ENCODE peak calls at places on chromosomes 11 and 22, in eight cellular contexts. Z, S, Q, E, T, M, G and C are unnamed samples.

GRCh38 chr22:23743303-23743705 is 7.6 kb downstream of the ZNF70 start:
- DNase-seq in Z (no peak), S (no peak), Q (no peak), E (peak), T (no peak), M (no peak), G (no peak), C (no peak)

GRCh38 chr11:102864724-102865123 is 10.1 kb downstream of the MMP12 start:
- DNase-seq in Z (no peak), S (no peak), Q (no peak), E (no peak), T (no peak), M (no peak), G (no peak), C (no peak)

GRCh38 chr22:20904008-20904979 is 12.9 kb upstream of the CRKL start:
- DNase-seq in Z (peak), S (peak), Q (no peak), E (no peak), T (no peak), M (no peak), G (no peak), C (peak)

GRCh38 chr22:21725956-21726649 is 9.5 kb downstream of the YPEL1 start:
- DNase-seq in Z (no peak), S (no peak), Q (no peak), E (no peak), T (no peak), M (no peak), G (peak), C (no peak)

GRCh38 chr22:45425531-45426265 is 12.2 kb downstream of the RIBC2 start:
- DNase-seq in Z (no peak), S (no peak), Q (no peak), E (no peak), T (no peak), M (no peak), G (no peak), C (no peak)

GRCh38 chr22:17120281-17120680 is 879 bp downstream of the TMEM121B start:
- DNase-seq in Z (peak), S (peak), Q (peak), E (no peak), T (no peak), M (peak), G (peak), C (no peak)

GRCh38 chr22:20509344-20510047 is 2.1 kb downstream of the MED15 start:
- DNase-seq in Z (peak), S (peak), Q (peak), E (no peak), T (peak), M (peak), G (peak), C (peak)

GRCh38 chr11:121563900-121564822 is 111.4 kb upstream of the SORL1-AS1 start:
- DNase-seq in Z (no peak), S (peak), Q (no peak), E (peak), T (no peak), M (no peak), G (no peak), C (no peak)

GRCh38 chr11:77823775-77824174 is 2.8 kb downstream of the AAMDC start:
- DNase-seq in Z (peak), S (peak), Q (no peak), E (no peak), T (no peak), M (no peak), G (no peak), C (no peak)

GRCh38 chr11:64276653-64277431 is 7.6 kb downstream of the BAD start:
- DNase-seq in Z (peak), S (peak), Q (no peak), E (no peak), T (peak), M (no peak), G (no peak), C (no peak)

GRCh38 chr22:36249160-36249559 is 3.8 kb upstream of the APOL1 start:
- DNase-seq in Z (no peak), S (no peak), Q (no peak), E (no peak), T (no peak), M (no peak), G (no peak), C (no peak)

GRCh38 chr11:126809514-126810289 is 190.9 kb downstream of the KIRREL3 start:
- DNase-seq in Z (no peak), S (no peak), Q (no peak), E (no peak), T (no peak), M (no peak), G (no peak), C (no peak)

GRCh38 chr11:69878144-69878883 is 59.1 kb upstream of the FGF3 start:
- DNase-seq in Z (no peak), S (no peak), Q (no peak), E (no peak), T (no peak), M (no peak), G (peak), C (no peak)

GRCh38 chr22:35043251-35043931 is 22.6 kb upstream of the ISX start:
- DNase-seq in Z (no peak), S (no peak), Q (peak), E (no peak), T (no peak), M (peak), G (peak), C (no peak)

GRCh38 chr11:60777572-60777971 is 7.6 kb upstream of the MS4A10 start:
- DNase-seq in Z (peak), S (peak), Q (no peak), E (no peak), T (no peak), M (no peak), G (no peak), C (no peak)

GRCh38 chr11:35141538-35141937 is 2.6 kb downstream of the CD44 start:
- DNase-seq in Z (no peak), S (no peak), Q (no peak), E (no peak), T (peak), M (peak), G (no peak), C (peak)

GRCh38 chr22:29315286-29316195 is at the start of gene RASL10A:
- DNase-seq in Z (no peak), S (no peak), Q (peak), E (no peak), T (no peak), M (no peak), G (no peak), C (no peak)

GRCh38 chr22:39478461-39478860 is 21.6 kb downstream of the MGAT3 start:
- DNase-seq in Z (no peak), S (no peak), Q (peak), E (no peak), T (no peak), M (peak), G (peak), C (no peak)

GRCh38 chr22:48968201-48968959 is 859.3 kb downstream of the BRD1 start:
- DNase-seq in Z (no peak), S (no peak), Q (peak), E (no peak), T (peak), M (no peak), G (peak), C (peak)

GRCh38 chr11:112320668-112321067 is 60.0 kb upstream of the PLET1 start:
- DNase-seq in Z (peak), S (peak), Q (no peak), E (no peak), T (peak), M (no peak), G (no peak), C (peak)

GRCh38 chr11:131099013-131099412 is 182.7 kb upstream of the SNX19 start:
- DNase-seq in Z (no peak), S (peak), Q (peak), E (no peak), T (no peak), M (no peak), G (no peak), C (peak)

GRCh38 chr11:70482529-70482917 is 84.2 kb downstream of the CTTN start:
- DNase-seq in Z (peak), S (peak), Q (no peak), E (no peak), T (no peak), M (no peak), G (no peak), C (no peak)

GRCh38 chr11:130876931-130877330 is 39.3 kb downstream of the SNX19 start:
- DNase-seq in Z (no peak), S (no peak), Q (no peak), E (no peak), T (no peak), M (no peak), G (no peak), C (no peak)

GRCh38 chr11:10751581-10751940 is 515 bp downstream of the CTR9 start:
- DNase-seq in Z (no peak), S (no peak), Q (no peak), E (peak), T (no peak), M (no peak), G (no peak), C (no peak)

GRCh38 chr11:14373941-14374646 is 15.1 kb upstream of the RRAS2 start:
- DNase-seq in Z (no peak), S (peak), Q (peak), E (no peak), T (no peak), M (no peak), G (no peak), C (no peak)

GRCh38 chr11:16977136-16978020 is 36.8 kb downstream of the PLEKHA7 start:
- DNase-seq in Z (no peak), S (no peak), Q (no peak), E (no peak), T (peak), M (no peak), G (no peak), C (peak)

GRCh38 chr22:24230911-24231656 is 13.8 kb downstream of the GGT5 start:
- DNase-seq in Z (no peak), S (no peak), Q (peak), E (peak), T (peak), M (peak), G (peak), C (peak)

GRCh38 chr11:109772846-109773400 is 320.3 kb upstream of the ZC3H12C start:
- DNase-seq in Z (no peak), S (no peak), Q (no peak), E (peak), T (no peak), M (no peak), G (no peak), C (no peak)

GRCh38 chr11:130478881-130479280 is 30.4 kb downstream of the ADAMTS15 start:
- DNase-seq in Z (no peak), S (peak), Q (no peak), E (no peak), T (peak), M (no peak), G (peak), C (peak)

GRCh38 chr11:13091804-13092203 is 82.7 kb downstream of the RASSF10 start:
- DNase-seq in Z (no peak), S (no peak), Q (no peak), E (no peak), T (no peak), M (no peak), G (no peak), C (no peak)

GRCh38 chr11:2583605-2583958 is 116.2 kb downstream of the KCNQ1OT1 start:
- DNase-seq in Z (no peak), S (no peak), Q (no peak), E (no peak), T (no peak), M (no peak), G (no peak), C (no peak)

GRCh38 chr11:128718064-128718463 is 24.2 kb downstream of the FLI1 start:
- DNase-seq in Z (no peak), S (no peak), Q (no peak), E (no peak), T (no peak), M (no peak), G (no peak), C (no peak)

GRCh38 chr11:119895981-119896380 is 167.0 kb upstream of the NECTIN1 start:
- DNase-seq in Z (no peak), S (no peak), Q (no peak), E (no peak), T (no peak), M (no peak), G (no peak), C (no peak)